ENCODE peak calls at places on chromosomes 4 and X, in nine cellular contexts. Z, X, J, G, F, B, T, M and U are unnamed samples.

GRCh38 chr4:95183656-95184408 is 364.9 kb downstream of the UNC5C start:
- DNase-seq in Z (no peak), X (no peak), J (no peak), G (no peak), F (no peak), B (peak; percentile 75), T (no peak), M (no peak), U (peak; percentile 61)

GRCh38 chrX:53236025-53236679 is 11.1 kb upstream of the KDM5C start:
- DNase-seq in Z (no peak), X (no peak), J (no peak), G (no peak), F (no peak), B (no peak), T (no peak), M (no peak), U (no peak)

GRCh38 chr4:15913631-15913970 is 24.9 kb downstream of the FGFBP1 start:
- DNase-seq in Z (no peak), X (no peak), J (no peak), G (no peak), F (no peak), B (no peak), T (no peak), M (peak; percentile 99), U (peak; percentile 1)

GRCh38 chr4:184473515-184474260 is 662 bp downstream of the IRF2 start:
- DNase-seq in Z (peak; percentile 59), X (no peak), J (peak; percentile 74), G (no peak), F (no peak), B (no peak), T (peak; percentile 41), M (peak; percentile 54), U (peak; percentile 27)

GRCh38 chrX:11437642-11438379 is 144.6 kb downstream of the AMELX start:
- DNase-seq in Z (peak; percentile 67), X (no peak), J (no peak), G (no peak), F (no peak), B (peak; percentile 3), T (no peak), M (no peak), U (peak; percentile 10)

GRCh38 chrX:124086411-124086810 is 124.9 kb downstream of the STAG2 start:
- DNase-seq in Z (no peak), X (no peak), J (no peak), G (peak; percentile 11), F (no peak), B (no peak), T (peak; percentile 4), M (no peak), U (no peak)

GRCh38 chr4:3436048-3436797 is 5.5 kb upstream of the HGFAC start:
- DNase-seq in Z (no peak), X (no peak), J (no peak), G (no peak), F (no peak), B (no peak), T (no peak), M (no peak), U (no peak)

GRCh38 chrX:36916941-36917340 is 91.2 kb upstream of the FAM47C start:
- DNase-seq in Z (no peak), X (no peak), J (no peak), G (no peak), F (no peak), B (no peak), T (no peak), M (no peak), U (no peak)

GRCh38 chr4:38958453-38958852 is 73.8 kb downstream of the TMEM156 start:
- DNase-seq in Z (no peak), X (no peak), J (no peak), G (no peak), F (no peak), B (no peak), T (no peak), M (no peak), U (no peak)

GRCh38 chrX:68292471-68292870 is 140.8 kb downstream of the OPHN1 start:
- DNase-seq in Z (no peak), X (no peak), J (no peak), G (no peak), F (no peak), B (no peak), T (no peak), M (peak; percentile 63), U (no peak)

GRCh38 chr4:102438396-102438795 is 62.8 kb upstream of the NFKB1 start:
- DNase-seq in Z (no peak), X (no peak), J (no peak), G (no peak), F (no peak), B (no peak), T (no peak), M (peak; percentile 45), U (no peak)

GRCh38 chrX:14916017-14916674 is 42.9 kb downstream of the MOSPD2 start:
- DNase-seq in Z (no peak), X (no peak), J (no peak), G (no peak), F (no peak), B (no peak), T (no peak), M (peak; percentile 62), U (no peak)

GRCh38 chrX:87900320-87900908 is 382.8 kb downstream of the KLHL4 start:
- DNase-seq in Z (no peak), X (no peak), J (peak; percentile 55), G (no peak), F (no peak), B (no peak), T (no peak), M (peak; percentile 3), U (no peak)

GRCh38 chr4:142698541-142698940 is 147.6 kb downstream of the INPP4B start:
- DNase-seq in Z (no peak), X (no peak), J (no peak), G (no peak), F (no peak), B (no peak), T (no peak), M (no peak), U (no peak)

GRCh38 chr4:54255881-54256280 is 26.8 kb downstream of the PDGFRA start:
- DNase-seq in Z (no peak), X (no peak), J (no peak), G (no peak), F (no peak), B (no peak), T (no peak), M (peak; percentile 51), U (no peak)

GRCh38 chr4:86092684-86093083 is 267.2 kb downstream of the MAPK10 start:
- DNase-seq in Z (no peak), X (no peak), J (no peak), G (no peak), F (no peak), B (no peak), T (no peak), M (peak; percentile 66), U (no peak)

GRCh38 chrX:9626379-9626778 is 139.3 kb downstream of the GPR143 start:
- DNase-seq in Z (no peak), X (no peak), J (no peak), G (no peak), F (no peak), B (no peak), T (no peak), M (no peak), U (no peak)

GRCh38 chrX:12206413-12206812 is 68.1 kb downstream of the FRMPD4 start:
- DNase-seq in Z (no peak), X (no peak), J (no peak), G (no peak), F (no peak), B (no peak), T (no peak), M (peak; percentile 15), U (no peak)

GRCh38 chr4:124060261-124060918 is 652.1 kb downstream of the ANKRD50 start:
- DNase-seq in Z (peak; percentile 58), X (no peak), J (no peak), G (no peak), F (no peak), B (no peak), T (no peak), M (peak; percentile 58), U (no peak)

GRCh38 chrX:74422029-74422352 is 698 bp downstream of the SLC16A2 start:
- DNase-seq in Z (no peak), X (no peak), J (no peak), G (no peak), F (no peak), B (no peak), T (no peak), M (no peak), U (no peak)

GRCh38 chr4:14888790-14889189 is 113.5 kb upstream of the CPEB2 start:
- DNase-seq in Z (no peak), X (no peak), J (no peak), G (no peak), F (no peak), B (no peak), T (no peak), M (peak; percentile 88), U (peak; percentile 43)

GRCh38 chr4:105061136-105061696 is 85.5 kb upstream of the TET2 start:
- DNase-seq in Z (no peak), X (no peak), J (no peak), G (no peak), F (no peak), B (no peak), T (no peak), M (peak; percentile 84), U (peak; percentile 15)

GRCh38 chr4:140743194-140743931 is 12.8 kb downstream of the TBC1D9 start:
- DNase-seq in Z (no peak), X (no peak), J (peak; percentile 18), G (no peak), F (no peak), B (peak; percentile 43), T (no peak), M (peak; percentile 62), U (peak; percentile 69)

GRCh38 chr4:151359576-151359975 is 34.2 kb upstream of the SH3D19 start:
- DNase-seq in Z (no peak), X (no peak), J (peak; percentile 27), G (no peak), F (no peak), B (peak; percentile 95), T (no peak), M (no peak), U (peak; percentile 82)

GRCh38 chr4:72991889-72992288 is 77.6 kb downstream of the COX18 start:
- DNase-seq in Z (no peak), X (no peak), J (no peak), G (no peak), F (no peak), B (peak; percentile 80), T (no peak), M (no peak), U (no peak)

GRCh38 chr4:129092636-129093172 is 635 bp downstream of the SCLT1 start:
- DNase-seq in Z (no peak), X (no peak), J (no peak), G (no peak), F (no peak), B (no peak), T (no peak), M (no peak), U (no peak)

GRCh38 chr4:99875073-99875472 is 19.2 kb downstream of the LAMTOR3 start:
- DNase-seq in Z (no peak), X (no peak), J (no peak), G (no peak), F (no peak), B (no peak), T (no peak), M (no peak), U (no peak)

GRCh38 chr4:169033660-169034059 is 23.6 kb upstream of the CBR4 start:
- DNase-seq in Z (no peak), X (no peak), J (peak; percentile 21), G (no peak), F (no peak), B (no peak), T (no peak), M (peak; percentile 70), U (peak; percentile 30)